ENCODE peak calls at places on chromosomes 6 and 20, in six cellular contexts. D is foreskin fibroblast, C is body of pancreas, R is HepG2, P is astrocyte of the spinal cord, X is fibroblast of mammary gland. W is an unnamed sample.
A peak's percentile ranks its signal among the peaks of the same experiment; 100 is the strongest.

GRCh38 chr20:17875106-17875980 is 93.3 kb downstream of the SNX5 start:
- DNase-seq in D (peak; percentile 71), C (peak; percentile 97), R (peak; percentile 92), P (peak; percentile 82), X (peak; percentile 84), W (peak; percentile 83)

GRCh38 chr6:42154461-42155209 is 12.2 kb upstream of the C6orf132 start:
- DNase-seq in D (no peak), C (no peak), R (no peak), P (no peak), X (no peak), W (no peak)

GRCh38 chr6:92888316-92888715 is 531.0 kb downstream of the EPHA7 start:
- DNase-seq in D (no peak), C (no peak), R (no peak), P (no peak), X (no peak), W (no peak)

GRCh38 chr6:39228111-39228971 is 934 bp downstream of the KCNK5 start:
- DNase-seq in D (no peak), C (no peak), R (no peak), P (no peak), X (no peak), W (no peak)

GRCh38 chr6:48429021-48429420 is 318.0 kb upstream of the PTCHD4 start:
- DNase-seq in D (no peak), C (no peak), R (no peak), P (peak; percentile 4), X (peak; percentile 12), W (no peak)

GRCh38 chr6:52391599-52391998 is 28.5 kb upstream of the EFHC1 start:
- DNase-seq in D (no peak), C (no peak), R (no peak), P (no peak), X (no peak), W (no peak)

GRCh38 chr20:51354769-51355319 is 187.7 kb downstream of the NFATC2 start:
- DNase-seq in D (peak; percentile 62), C (no peak), R (no peak), P (peak; percentile 68), X (peak; percentile 83), W (peak; percentile 18)

GRCh38 chr6:159807150-159807859 is 7.2 kb downstream of the PNLDC1 start:
- DNase-seq in D (no peak), C (no peak), R (peak; percentile 75), P (no peak), X (no peak), W (no peak)

GRCh38 chr6:37354526-37355384 is 972 bp downstream of the RNF8 start:
- DNase-seq in D (peak; percentile 30), C (peak; percentile 28), R (no peak), P (no peak), X (peak; percentile 15), W (no peak)

GRCh38 chr20:49872056-49872455 is 43.3 kb downstream of the SPATA2 start:
- DNase-seq in D (no peak), C (no peak), R (no peak), P (no peak), X (no peak), W (no peak)

GRCh38 chr6:11142296-11143027 is 30.9 kb upstream of the ERVFRD-1 start:
- DNase-seq in D (no peak), C (no peak), R (no peak), P (no peak), X (peak; percentile 38), W (no peak)

GRCh38 chr20:53024121-53024520 is 52.0 kb downstream of the TSHZ2 start:
- DNase-seq in D (no peak), C (no peak), R (no peak), P (no peak), X (no peak), W (no peak)

GRCh38 chr6:44229376-44230033 is 6.1 kb downstream of the SLC29A1 start:
- DNase-seq in D (no peak), C (peak; percentile 32), R (no peak), P (no peak), X (no peak), W (no peak)

GRCh38 chr6:33147807-33148666 is 44.2 kb downstream of the COL11A2 start:
- DNase-seq in D (no peak), C (peak; percentile 28), R (peak; percentile 51), P (peak; percentile 51), X (peak; percentile 71), W (no peak)

GRCh38 chr6:138086573-138087196 is 20.5 kb downstream of the PERP start:
- DNase-seq in D (no peak), C (peak; percentile 20), R (peak; percentile 95), P (peak; percentile 87), X (no peak), W (peak; percentile 71)

GRCh38 chr6:169490409-169490708 is 211.5 kb downstream of the WDR27 start:
- DNase-seq in D (no peak), C (no peak), R (no peak), P (no peak), X (no peak), W (no peak)

GRCh38 chr6:82712826-82713225 is 349.2 kb downstream of the TPBG start:
- DNase-seq in D (no peak), C (no peak), R (no peak), P (no peak), X (peak; percentile 6), W (no peak)

GRCh38 chr20:62553838-62554161 is 78.0 kb upstream of the GATA5 start:
- DNase-seq in D (no peak), C (no peak), R (no peak), P (no peak), X (no peak), W (no peak)

GRCh38 chr6:120355822-120356221 is 978.5 kb downstream of the TBC1D32 start:
- DNase-seq in D (peak; percentile 4), C (no peak), R (no peak), P (peak; percentile 68), X (peak; percentile 94), W (no peak)

GRCh38 chr20:15597306-15597705 is 975.9 kb downstream of the KIF16B start:
- DNase-seq in D (no peak), C (no peak), R (no peak), P (no peak), X (no peak), W (no peak)

GRCh38 chr20:60107621-60108020 is 149.4 kb downstream of the CDH26 start:
- DNase-seq in D (no peak), C (no peak), R (no peak), P (no peak), X (no peak), W (no peak)
- H3K4me3 ChIP-seq in D (no peak overlapping the region), C (no peak overlapping the region), R (no peak overlapping the region), P (no peak overlapping the region), X (no peak overlapping the region), W (no peak overlapping the region)

DNA sequence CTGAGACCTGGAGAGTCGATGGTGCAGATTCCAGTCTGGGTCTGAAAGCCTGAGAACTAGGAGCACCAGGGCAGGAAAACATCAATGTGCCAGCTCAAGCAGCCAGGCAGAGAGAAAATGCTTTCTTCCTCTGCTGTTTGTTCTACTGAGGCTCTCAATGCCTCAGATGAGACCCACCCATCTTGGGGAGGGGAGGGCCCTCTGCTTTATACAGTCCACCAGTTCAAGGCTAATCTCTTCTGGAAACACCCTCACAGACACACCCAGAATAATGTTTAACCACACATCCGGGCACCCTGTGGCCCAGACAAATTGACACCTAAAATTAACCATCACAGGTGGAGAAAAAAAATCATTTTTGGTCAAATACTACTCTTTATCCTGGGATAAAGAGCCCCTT is 89.3 kb upstream of the SLC22A23 start:
- DNase-seq in D (no peak), C (no peak), R (peak; percentile 64), P (no peak), X (no peak), W (no peak)
- TF ChIP-seq CTCF in D (no peak), C (no peak), R (no peak), P (no peak), X (no peak), W (no peak)

GRCh38 chr20:37435607-37436006 is 85.4 kb upstream of the NNAT start:
- DNase-seq in D (no peak), C (no peak), R (no peak), P (no peak), X (no peak), W (no peak)

GRCh38 chr20:37430044-37430443 is 84.1 kb downstream of the SRC start:
- DNase-seq in D (no peak), C (no peak), R (no peak), P (no peak), X (no peak), W (no peak)

GRCh38 chr20:37431786-37432185 is 85.8 kb downstream of the SRC start:
- DNase-seq in D (no peak), C (no peak), R (no peak), P (no peak), X (no peak), W (no peak)

GRCh38 chr20:37426978-37427377 is 81.0 kb downstream of the SRC start:
- DNase-seq in D (no peak), C (no peak), R (no peak), P (no peak), X (no peak), W (no peak)

DNA sequence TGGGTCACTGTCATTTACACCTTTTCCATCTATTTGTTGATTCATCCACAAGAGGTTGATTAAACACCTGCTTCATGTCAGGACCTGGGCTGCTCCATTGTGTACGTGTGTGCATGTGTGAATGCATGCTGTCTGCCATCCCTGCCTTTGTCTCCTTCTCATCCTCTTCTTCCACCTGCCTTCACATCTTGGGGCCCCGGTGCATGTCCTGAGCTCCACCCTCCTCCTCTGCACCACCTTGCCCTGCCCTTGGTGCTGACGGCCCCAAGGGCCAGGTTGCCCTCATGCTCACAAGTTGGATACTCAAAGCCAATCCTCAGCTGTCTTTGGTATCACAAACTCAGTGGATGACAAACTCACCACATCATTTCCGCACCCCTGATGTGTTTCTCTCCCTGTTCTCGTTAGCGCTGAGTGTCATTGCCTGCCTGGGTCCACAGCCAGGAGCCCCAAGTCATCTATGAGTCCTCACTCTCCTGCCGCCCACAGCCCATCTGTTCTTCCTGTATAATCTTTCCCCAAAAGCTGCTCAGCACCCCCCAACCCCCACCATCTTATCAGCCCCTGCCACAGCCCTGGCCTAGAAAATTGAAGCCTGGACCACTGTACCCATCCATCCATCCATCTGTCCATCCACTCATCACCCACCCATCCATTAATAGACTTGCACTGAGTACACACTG is 85.0 kb downstream of the SRC start:
- DNase-seq in D (no peak), C (no peak), R (no peak), P (no peak), X (no peak), W (no peak)
- H3K4me3 ChIP-seq in D (no peak overlapping the region), C (no peak overlapping the region), R (no peak overlapping the region), P (no peak overlapping the region), X (no peak overlapping the region), W (no peak overlapping the region)

DNA sequence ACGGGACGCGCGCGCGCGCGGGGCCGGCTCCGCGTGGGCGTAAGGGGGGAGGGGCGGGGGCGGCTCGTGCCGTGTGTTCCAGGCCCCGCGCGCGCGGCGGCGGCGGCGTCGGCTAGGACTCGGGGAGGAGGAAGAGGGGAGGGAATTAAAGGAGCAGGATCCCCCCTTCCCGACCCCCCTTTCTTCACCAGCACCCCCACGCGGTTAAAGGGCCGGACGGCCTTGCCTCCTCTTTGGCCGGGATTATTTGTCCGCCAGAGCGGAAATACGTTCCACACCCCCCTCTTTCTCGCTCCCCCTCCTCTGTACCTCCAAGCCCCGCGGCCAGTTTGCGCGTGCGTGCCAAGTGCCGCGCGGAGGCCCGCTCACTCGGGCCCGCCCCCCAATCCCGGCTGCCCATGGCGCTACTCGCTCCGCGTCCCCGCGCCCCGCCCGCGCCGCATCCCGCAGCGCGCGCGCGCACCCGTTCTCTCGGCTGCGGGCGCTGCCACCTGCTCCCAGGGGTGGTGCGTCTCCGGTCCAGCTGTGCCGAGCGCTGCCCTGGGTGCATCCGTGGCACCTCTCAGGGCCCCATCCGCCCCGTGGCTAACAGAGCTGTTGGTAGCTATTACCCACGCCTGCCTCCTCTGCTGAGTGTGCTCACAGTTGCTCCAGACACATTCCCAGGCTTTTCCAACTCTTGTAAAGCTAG is at the start of gene ZBTB12:
- DNase-seq in D (peak; percentile 96), C (peak; percentile 89), R (peak; percentile 96), P (peak; percentile 97), X (peak; percentile 92), W (peak; percentile 79)
- TF ChIP-seq CTCF in D (no peak), C (no peak), R (peak; percentile 48), P (no peak), X (no peak), W (no peak)